ENCODE peak calls at places on chromosomes 7 and 10, in eight cellular contexts. D is activated CD8-positive, alpha-beta T cell treated with anti-CD3 and anti-CD28 coated beads for 36 hours; G is foreskin fibroblast; W is astrocyte of the spinal cord; E is HFFc6; X is heart left ventricle; S is ovary; H is OCI-LY7. Q is an unnamed sample.

GRCh38 chr10:74813860-74814259 is 12.5 kb upstream of the KAT6B start:
- DNase-seq in E (no peak), D (no peak), H (no peak), W (no peak), G (no peak), S (no peak), X (no peak), Q (no peak)

GRCh38 chr10:132306341-132306685 is 1.4 kb downstream of the STK32C start:
- DNase-seq in H (no peak), X (no peak), W (no peak), D (no peak), G (no peak), S (no peak), E (no peak), Q (no peak)

GRCh38 chr10:33612551-33612950 is 278.1 kb upstream of the NRP1 start:
- DNase-seq in W (peak), H (no peak), S (no peak), G (peak), X (no peak), E (peak), D (no peak), Q (no peak)

GRCh38 chr7:41886257-41886905 is 183.5 kb upstream of the INHBA start:
- DNase-seq in E (peak), W (peak), S (peak), X (peak), H (no peak), G (peak), D (peak), Q (peak)

GRCh38 chr10:103789771-103790201 is 65.6 kb downstream of the SH3PXD2A start:
- DNase-seq in H (no peak), S (no peak), D (no peak), W (no peak), E (no peak), G (no peak), X (no peak), Q (no peak)

GRCh38 chr7:22945584-22945983 is 68.3 kb downstream of the HYCC1 start:
- DNase-seq in X (no peak), E (no peak), G (no peak), W (no peak), S (no peak), H (no peak), D (no peak), Q (no peak)

GRCh38 chr7:121633186-121633585 is 237.1 kb upstream of the FAM3C start:
- DNase-seq in D (no peak), X (no peak), G (no peak), W (no peak), H (no peak), S (no peak), E (no peak), Q (no peak)

GRCh38 chr10:60044221-60044620 is 137.9 kb upstream of the CCDC6 start:
- DNase-seq in W (peak), H (no peak), X (no peak), S (no peak), E (no peak), G (peak), D (no peak), Q (no peak)

GRCh38 chr10:5396545-5396944 is 8.1 kb downstream of the TUBAL3 start:
- DNase-seq in X (no peak), H (no peak), D (no peak), G (no peak), W (peak), S (no peak), E (no peak), Q (no peak)

GRCh38 chr7:131149840-131150239 is 177.8 kb upstream of the MKLN1 start:
- DNase-seq in S (no peak), H (no peak), D (no peak), G (no peak), X (no peak), W (no peak), E (no peak), Q (no peak)

GRCh38 chr10:132899054-132899750 is 43.2 kb downstream of the CFAP46 start:
- DNase-seq in G (no peak), E (no peak), W (no peak), H (no peak), S (no peak), X (no peak), D (no peak), Q (peak)

GRCh38 chr10:71975087-71975890 is 11.1 kb downstream of the CHST3 start:
- DNase-seq in H (no peak), X (peak), G (peak), S (no peak), E (no peak), W (no peak), D (no peak), Q (no peak)

GRCh38 chr7:44408596-44408995 is 81.9 kb downstream of the NUDCD3 start:
- DNase-seq in X (no peak), D (no peak), E (no peak), W (peak), G (no peak), H (no peak), S (no peak), Q (no peak)

GRCh38 chr10:88389456-88389855 is 193.7 kb downstream of the RNLS start:
- DNase-seq in S (no peak), X (peak), G (peak), D (peak), H (peak), E (peak), W (peak), Q (peak)

DNA sequence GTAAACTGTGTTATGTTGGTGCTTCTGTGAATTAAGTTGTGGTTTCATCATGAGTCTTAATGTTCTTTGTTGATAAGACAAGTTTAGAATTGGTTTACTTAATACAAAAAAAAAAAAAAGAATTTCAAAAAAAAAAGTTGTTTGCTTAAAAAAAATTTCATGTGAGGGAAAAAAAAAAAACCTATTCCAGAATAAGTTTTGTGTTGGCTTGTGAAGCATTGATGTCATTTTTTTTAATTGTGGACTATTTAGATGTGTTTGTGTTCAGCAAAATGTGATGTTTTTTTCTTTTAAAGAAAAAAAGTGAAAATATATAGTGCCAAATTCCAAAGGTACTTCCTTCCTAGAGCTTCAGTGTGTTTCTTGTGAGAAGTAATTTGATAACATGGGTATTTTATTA is 280.3 kb downstream of the USP6NL start:
- DNase-seq in D (no peak), X (no peak), S (no peak), W (no peak), G (no peak), E (no peak), H (no peak), Q (no peak)
- TF ChIP-seq CTCF in D (no peak), X (no peak), S (no peak), W (no peak), G (no peak), E (no peak), H (no peak), Q (no peak)

DNA sequence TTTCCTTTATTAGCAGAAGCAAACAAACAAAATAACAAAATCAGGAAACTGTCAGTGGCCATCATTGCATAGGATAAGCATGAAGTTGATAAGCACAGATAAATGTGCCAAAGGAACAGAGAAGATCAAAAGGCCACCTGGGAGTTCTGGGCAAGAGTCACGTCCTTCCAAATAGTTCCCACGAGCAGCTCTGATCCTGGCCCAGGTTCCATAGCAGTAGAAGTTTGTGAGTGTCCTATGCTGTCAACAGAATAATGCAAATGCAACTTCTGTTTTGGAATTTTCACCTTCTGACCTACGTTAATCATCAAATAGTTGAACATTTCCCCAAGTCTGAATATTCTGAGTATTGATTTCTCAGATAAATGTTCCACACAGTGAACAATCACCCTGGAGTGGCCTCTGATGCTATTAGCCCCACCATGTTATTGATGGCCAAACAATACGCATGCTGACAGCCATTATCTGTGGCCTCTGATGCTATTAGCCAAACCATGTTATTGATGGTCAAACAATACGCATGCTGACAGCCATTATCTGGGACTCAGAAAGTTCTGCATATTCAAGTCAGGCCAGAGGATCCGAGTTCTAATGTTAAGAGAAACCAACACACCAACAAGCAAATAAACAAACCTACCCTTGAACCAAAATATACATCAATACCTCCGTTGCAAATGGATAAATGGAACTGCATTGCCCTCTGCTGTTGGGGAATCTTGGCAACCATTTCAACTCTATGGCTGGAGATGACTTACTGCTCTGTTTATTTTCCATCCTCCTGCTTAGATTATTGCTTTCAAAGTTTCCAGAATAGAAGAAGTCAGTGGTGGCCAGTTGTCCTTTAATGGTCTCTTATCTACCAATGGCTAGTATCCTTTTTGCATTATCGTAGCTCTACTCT is 63.3 kb downstream of the MRC1 start:
- DNase-seq in S (no peak), W (peak), X (no peak), G (peak), D (peak), E (peak), H (peak), Q (no peak)
- TF ChIP-seq CTCF in S (no peak), W (peak), X (peak), G (peak), D (no peak), E (peak), H (peak), Q (peak)

GRCh38 chr10:27225011-27225590 is 15.5 kb downstream of the ACBD5 start:
- DNase-seq in D (no peak), X (no peak), H (no peak), S (no peak), W (no peak), G (no peak), E (no peak), Q (no peak)
- TF ChIP-seq CTCF in D (no peak), X (no peak), H (no peak), S (no peak), W (no peak), G (no peak), E (no peak), Q (no peak)

GRCh38 chr7:142567676-142568075 is 181.6 kb upstream of the PRSS1 start:
- DNase-seq in E (no peak), S (no peak), W (no peak), H (no peak), X (no peak), D (no peak), G (no peak), Q (no peak)
- TF ChIP-seq CTCF in E (peak), S (no peak), W (no peak), H (no peak), X (no peak), D (no peak), G (no peak), Q (no peak)

DNA sequence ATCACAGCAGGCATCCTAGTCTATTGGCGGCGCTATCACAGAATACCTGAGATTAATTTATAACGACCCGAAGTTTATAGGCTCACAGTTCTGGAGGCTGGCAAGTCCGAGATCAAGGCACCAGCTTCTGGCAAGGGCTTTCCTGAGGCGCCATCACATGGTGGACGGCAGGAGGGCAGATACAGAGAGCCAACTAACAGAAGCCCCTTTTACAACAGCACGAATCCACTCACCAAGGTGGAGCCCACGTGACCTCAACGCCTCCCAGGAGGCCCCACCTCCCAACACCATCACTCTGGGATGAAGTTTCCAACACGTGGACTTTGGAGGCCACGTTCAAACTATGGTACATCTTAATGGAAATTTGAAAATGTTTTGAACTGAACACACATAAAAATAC is 255.3 kb downstream of the ELFN1 start:
- DNase-seq in H (no peak), X (no peak), E (no peak), W (no peak), S (no peak), G (no peak), D (peak), Q (no peak)
- TF ChIP-seq CTCF in H (peak), X (no peak), E (peak), W (peak), S (no peak), G (no peak), D (peak), Q (no peak)

GRCh38 chr7:113768256-113768847 is 150.5 kb downstream of the PPP1R3A start:
- DNase-seq in E (no peak), G (no peak), X (no peak), D (no peak), H (no peak), S (no peak), W (peak), Q (no peak)
- TF ChIP-seq CTCF in E (no peak), G (no peak), X (no peak), D (no peak), H (no peak), S (no peak), W (no peak), Q (no peak)

GRCh38 chr7:29297194-29297890 is 102.8 kb downstream of the CHN2 start:
- DNase-seq in S (no peak), E (no peak), W (no peak), X (no peak), G (no peak), H (no peak), D (peak), Q (no peak)
- TF ChIP-seq CTCF in S (no peak), E (peak), W (no peak), X (no peak), G (peak), H (peak), D (peak), Q (no peak)

GRCh38 chr7:99599836-99600235 is 1.8 kb downstream of the TMEM225B start:
- DNase-seq in S (no peak), G (no peak), D (no peak), X (no peak), W (no peak), H (no peak), E (no peak), Q (no peak)
- TF ChIP-seq CTCF in S (no peak), G (no peak), D (no peak), X (no peak), W (no peak), H (no peak), E (no peak), Q (no peak)

DNA sequence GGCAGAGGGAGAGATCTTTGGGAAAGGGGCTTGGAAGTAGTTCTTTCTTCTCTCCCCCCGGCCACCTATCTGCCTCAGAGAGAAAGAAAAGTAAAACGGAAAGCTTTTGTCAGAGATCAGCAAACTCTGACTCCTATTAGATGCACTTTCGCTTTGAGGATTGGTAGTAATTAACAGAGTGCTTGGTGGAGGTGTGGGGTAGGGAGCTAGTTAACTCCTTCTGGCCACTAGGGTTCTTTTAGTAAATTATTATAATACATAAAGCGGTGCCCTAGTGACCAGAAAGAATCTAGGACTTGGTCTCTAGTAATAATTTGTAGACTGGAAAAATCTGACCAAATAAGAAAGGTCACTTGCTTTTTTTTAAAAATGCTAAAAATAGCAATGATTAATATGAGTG is 54.6 kb downstream of the CPVL start:
- DNase-seq in X (no peak), E (no peak), G (no peak), W (peak), H (no peak), D (peak), S (no peak), Q (no peak)
- TF ChIP-seq CTCF in X (no peak), E (no peak), G (no peak), W (no peak), H (no peak), D (no peak), S (no peak), Q (no peak)